ENCODE peak calls at places on chromosomes 5 and 9, in ten cellular contexts. B, Y, X, E, Z, O, U, D, M and T are unnamed samples.

GRCh38 chr5:87109749-87110148 is 157.9 kb upstream of the RASA1 start:
- DNase-seq in B (no peak), Y (no peak), X (peak; percentile 17), E (no peak), Z (no peak), O (no peak), U (no peak), D (no peak), M (no peak), T (peak; percentile 57)

GRCh38 chr5:104297076-104297475 is 734.5 kb upstream of the NUDT12 start:
- DNase-seq in B (no peak), Y (no peak), X (no peak), E (peak; percentile 3), Z (no peak), O (no peak), U (no peak), D (no peak), M (no peak), T (no peak)

GRCh38 chr9:93674580-93675335 is 98.4 kb downstream of the PHF2 start:
- DNase-seq in B (peak; percentile 19), Y (peak; percentile 5), X (peak; percentile 1), E (no peak), Z (no peak), O (peak; percentile 43), U (no peak), D (peak; percentile 10), M (no peak), T (no peak)

GRCh38 chr5:138874771-138875628 is at the start of gene LRRTM2:
- DNase-seq in B (no peak), Y (no peak), X (no peak), E (no peak), Z (no peak), O (no peak), U (peak; percentile 31), D (no peak), M (no peak), T (no peak)

GRCh38 chr5:169302491-169303118 is 1.7 kb upstream of the SLIT3 start:
- DNase-seq in B (peak; percentile 74), Y (no peak), X (peak; percentile 59), E (peak; percentile 48), Z (peak; percentile 81), O (peak; percentile 69), U (peak; percentile 66), D (peak; percentile 81), M (peak; percentile 67), T (peak; percentile 65)

GRCh38 chr5:170493028-170493820 is 10.6 kb upstream of the KCNIP1 start:
- DNase-seq in B (no peak), Y (no peak), X (no peak), E (no peak), Z (no peak), O (no peak), U (no peak), D (no peak), M (no peak), T (no peak)

GRCh38 chr5:76380346-76381074 is 22.6 kb upstream of the IQGAP2 start:
- DNase-seq in B (no peak), Y (no peak), X (no peak), E (no peak), Z (no peak), O (no peak), U (no peak), D (no peak), M (no peak), T (peak; percentile 69)

GRCh38 chr9:118578467-118578866 is 790.8 kb downstream of the BRINP1 start:
- DNase-seq in B (no peak), Y (no peak), X (no peak), E (no peak), Z (no peak), O (no peak), U (no peak), D (no peak), M (no peak), T (no peak)

GRCh38 chr5:177116631-177117373 is 16.8 kb upstream of the NSD1 start:
- DNase-seq in B (peak; percentile 89), Y (peak; percentile 79), X (peak; percentile 89), E (no peak), Z (no peak), O (peak; percentile 83), U (no peak), D (peak; percentile 85), M (peak; percentile 97), T (peak; percentile 82)
- TF ChIP-seq POLR2A in B (no peak), Y (no peak), X (peak; percentile 51), E (no peak), Z (no peak), O (no peak), U (no peak), D (peak; percentile 39), M (peak; percentile 73), T (peak; percentile 40)

GRCh38 chr5:157311595-157311994 is 45.7 kb downstream of the CYFIP2 start:
- DNase-seq in B (no peak), Y (no peak), X (no peak), E (no peak), Z (no peak), O (no peak), U (no peak), D (no peak), M (no peak), T (no peak)
- TF ChIP-seq POLR2A in B (no peak), Y (no peak), X (no peak), E (no peak), Z (no peak), O (no peak), U (no peak), D (no peak), M (no peak), T (no peak)

GRCh38 chr5:150449491-150450339 is at the start of gene RPS14:
- DNase-seq in B (peak; percentile 93), Y (peak; percentile 91), X (peak; percentile 95), E (peak; percentile 89), Z (peak; percentile 96), O (peak; percentile 96), U (peak; percentile 85), D (peak; percentile 94), M (peak; percentile 96), T (peak; percentile 97)
- TF ChIP-seq POLR2A in B (peak; percentile 36), Y (peak; percentile 59), X (peak; percentile 87), E (peak; percentile 77), Z (peak; percentile 81), O (peak; percentile 78), U (peak; percentile 70), D (peak; percentile 87), M (peak; percentile 99), T (peak; percentile 93)

DNA sequence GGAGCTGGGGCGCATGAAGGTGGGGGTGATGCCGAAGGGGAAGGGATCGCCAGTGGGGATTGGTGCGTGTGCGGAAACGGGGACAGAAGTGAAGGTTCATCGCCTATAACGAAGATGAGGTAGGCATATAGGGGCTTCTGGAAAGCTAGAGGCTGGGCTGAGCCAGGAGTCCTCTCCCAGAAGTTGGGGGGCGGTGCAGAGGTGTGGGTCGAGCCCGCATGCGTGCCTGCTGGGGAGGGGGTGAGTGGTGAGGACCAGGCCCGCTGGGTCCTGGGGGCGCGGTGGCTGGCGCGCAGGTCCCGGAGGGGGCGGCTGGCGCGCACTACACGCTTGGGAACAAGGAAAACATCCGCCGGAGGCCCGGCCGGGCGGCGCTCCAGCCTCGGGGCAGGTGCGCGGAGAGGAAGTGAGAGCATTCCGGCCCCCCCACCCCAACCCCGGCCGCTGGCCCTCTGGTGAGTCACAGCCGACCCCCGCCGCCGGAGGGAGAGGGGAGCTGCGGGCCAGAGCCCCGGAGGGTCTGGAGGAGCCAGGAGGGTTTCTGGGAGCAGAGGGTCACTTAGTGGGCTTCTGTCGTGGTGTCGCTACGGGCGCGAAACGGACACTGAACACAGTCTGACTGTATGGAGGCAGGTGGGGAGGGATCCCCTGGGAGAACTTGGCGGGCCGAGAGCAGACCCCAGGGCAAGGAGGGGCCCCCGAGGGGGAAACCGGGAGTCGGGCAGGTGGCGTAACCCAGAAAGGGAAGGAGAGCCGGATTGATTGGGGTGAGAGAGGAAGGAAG is 2.9 kb upstream of the MSMP start:
- DNase-seq in B (peak; percentile 74), Y (no peak), X (peak; percentile 75), E (peak; percentile 38), Z (peak; percentile 64), O (peak; percentile 77), U (peak; percentile 36), D (peak; percentile 73), M (peak; percentile 66), T (peak; percentile 77)
- TF ChIP-seq POLR2A in B (no peak), Y (no peak), X (peak; percentile 65), E (peak; percentile 44), Z (peak; percentile 19), O (peak; percentile 54), U (no peak), D (peak; percentile 25), M (peak; percentile 70), T (peak; percentile 63)

GRCh38 chr9:38024036-38024681 is 44.9 kb downstream of the SHB start:
- DNase-seq in B (no peak), Y (peak; percentile 64), X (no peak), E (no peak), Z (no peak), O (peak; percentile 92), U (no peak), D (peak; percentile 81), M (no peak), T (peak; percentile 27)

GRCh38 chr9:38027714-38028113 is 41.3 kb downstream of the SHB start:
- DNase-seq in B (no peak), Y (no peak), X (no peak), E (no peak), Z (no peak), O (no peak), U (no peak), D (no peak), M (no peak), T (no peak)

GRCh38 chr9:38025166-38025565 is 43.9 kb downstream of the SHB start:
- DNase-seq in B (no peak), Y (no peak), X (no peak), E (no peak), Z (no peak), O (no peak), U (no peak), D (no peak), M (no peak), T (no peak)

GRCh38 chr9:38026021-38026809 is 42.8 kb downstream of the SHB start:
- DNase-seq in B (no peak), Y (no peak), X (no peak), E (no peak), Z (peak; percentile 62), O (peak; percentile 76), U (peak; percentile 62), D (peak; percentile 71), M (peak; percentile 63), T (no peak)

DNA sequence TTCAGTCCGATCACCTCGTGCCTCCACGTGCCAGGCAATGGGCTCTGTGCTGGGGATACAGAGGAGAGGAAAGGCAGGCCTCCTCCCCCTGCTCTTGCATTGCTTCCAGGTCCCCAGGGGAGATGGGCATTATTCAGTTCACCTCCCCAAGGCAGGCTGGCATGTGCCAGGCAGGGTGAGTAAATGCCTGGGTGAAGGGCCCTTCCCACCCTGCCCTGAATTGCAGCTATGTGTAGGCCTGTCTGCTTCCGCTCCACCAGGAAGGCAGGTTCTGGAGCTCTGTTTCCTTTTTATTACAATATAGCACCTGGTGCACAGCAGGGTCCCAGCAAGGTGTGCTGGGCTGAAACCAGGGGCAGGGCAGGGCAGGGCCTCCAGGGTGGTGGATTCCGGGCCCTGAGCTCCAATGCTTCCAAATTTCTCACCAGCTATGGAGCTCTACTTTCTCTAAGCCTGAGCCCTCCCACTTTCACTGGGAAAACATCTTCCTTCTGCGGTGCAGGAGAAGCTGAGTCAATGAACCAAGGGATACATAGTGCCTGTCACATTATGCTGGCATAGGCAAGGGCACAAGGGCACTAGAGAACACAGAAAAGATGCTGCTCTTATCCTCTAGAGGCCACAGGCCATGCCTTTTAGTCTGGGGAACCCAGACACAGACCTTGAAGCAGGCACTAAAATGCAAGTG is 42.0 kb downstream of the SHB start:
- DNase-seq in B (no peak), Y (no peak), X (no peak), E (no peak), Z (no peak), O (no peak), U (no peak), D (no peak), M (no peak), T (no peak)
- TF ChIP-seq POLR2A in B (no peak), Y (no peak), X (no peak), E (no peak), Z (no peak), O (no peak), U (no peak), D (no peak), M (no peak), T (no peak)